ENCODE peak calls at places on chromosomes 4 and X, in eight cellular contexts. V, J, L, P, A, U, T and Y are unnamed samples.

GRCh38 chrX:45900751-45901150 is 644.5 kb downstream of the ZNF674 start:
- DNase-seq in V (no peak), J (no peak), L (peak), P (peak), A (no peak), U (peak), T (no peak), Y (peak)

GRCh38 chrX:124232523-124233201 is 99.8 kb upstream of the TEX13D start:
- DNase-seq in V (no peak), J (no peak), L (no peak), P (no peak), A (no peak), U (no peak), T (no peak), Y (no peak)

GRCh38 chr4:120816385-120816784 is 106.1 kb downstream of the PRDM5 start:
- DNase-seq in V (no peak), J (no peak), L (no peak), P (no peak), A (no peak), U (peak), T (no peak), Y (no peak)

GRCh38 chrX:136353519-136354095 is 52.8 kb downstream of the ADGRG4 start:
- DNase-seq in V (peak), J (no peak), L (peak), P (no peak), A (no peak), U (no peak), T (no peak), Y (no peak)

GRCh38 chr4:183030823-183031222 is 68.2 kb upstream of the WWC2 start:
- DNase-seq in V (no peak), J (no peak), L (no peak), P (no peak), A (peak), U (no peak), T (no peak), Y (no peak)

GRCh38 chr4:161828061-161828460 is 335.7 kb downstream of the FSTL5 start:
- DNase-seq in V (no peak), J (no peak), L (no peak), P (no peak), A (no peak), U (peak), T (no peak), Y (no peak)

GRCh38 chr4:189021831-189022230 is 882.6 kb downstream of the TRIML1 start:
- DNase-seq in V (no peak), J (no peak), L (peak), P (peak), A (peak), U (peak), T (no peak), Y (peak)

GRCh38 chr4:105088110-105088879 is 58.4 kb upstream of the TET2 start:
- DNase-seq in V (no peak), J (no peak), L (peak), P (peak), A (no peak), U (peak), T (no peak), Y (peak)

GRCh38 chr4:54539500-54540029 is 118.2 kb upstream of the KIT start:
- DNase-seq in V (no peak), J (peak), L (peak), P (no peak), A (peak), U (peak), T (peak), Y (peak)

GRCh38 chrX:18707442-18708049 is at the start of gene PPEF1:
- DNase-seq in V (no peak), J (no peak), L (no peak), P (no peak), A (no peak), U (no peak), T (peak), Y (no peak)

GRCh38 chr4:106691749-106692148 is 323.2 kb upstream of the GIMD1 start:
- DNase-seq in V (no peak), J (no peak), L (peak), P (no peak), A (no peak), U (no peak), T (peak), Y (peak)

GRCh38 chr4:159002950-159003349 is 99.9 kb upstream of the RAPGEF2 start:
- DNase-seq in V (no peak), J (no peak), L (peak), P (no peak), A (no peak), U (peak), T (no peak), Y (peak)

GRCh38 chrX:133056341-133056740 is 40.6 kb downstream of the USP26 start:
- DNase-seq in V (no peak), J (no peak), L (no peak), P (no peak), A (no peak), U (no peak), T (no peak), Y (no peak)

GRCh38 chrX:120999413-120999812 is 13.9 kb upstream of the CT47A1 start:
- DNase-seq in V (no peak), J (no peak), L (no peak), P (no peak), A (no peak), U (no peak), T (no peak), Y (no peak)
- TF ChIP-seq CTCF in V (no peak), J (no peak), L (no peak), P (no peak), A (no peak), U (no peak), T (no peak), Y (no peak)

GRCh38 chr4:153153339-153153851 is 50.8 kb upstream of the TRIM2 start:
- DNase-seq in V (peak), J (peak), L (no peak), P (no peak), A (peak), U (peak), T (peak), Y (no peak)

GRCh38 chr4:153152453-153153338 is 51.5 kb upstream of the TRIM2 start:
- DNase-seq in V (no peak), J (peak), L (no peak), P (no peak), A (peak), U (peak), T (peak), Y (no peak)

GRCh38 chr4:153154010-153154975 is 50.0 kb upstream of the TRIM2 start:
- DNase-seq in V (no peak), J (no peak), L (peak), P (no peak), A (peak), U (peak), T (peak), Y (peak)

GRCh38 chr4:153148796-153149195 is 55.4 kb upstream of the TRIM2 start:
- DNase-seq in V (no peak), J (no peak), L (no peak), P (no peak), A (no peak), U (no peak), T (no peak), Y (no peak)

GRCh38 chr4:153151535-153152452 is 52.4 kb upstream of the TRIM2 start:
- DNase-seq in V (peak), J (no peak), L (peak), P (no peak), A (peak), U (peak), T (peak), Y (no peak)
- H3K4me3 ChIP-seq in V (peak), J (peak), L (no peak), P (no peak), A (no peak), U (no peak), T (no peak), Y (no peak)

GRCh38 chrX:151806967-151807540 is 72.5 kb downstream of the CNGA2 start:
- DNase-seq in V (no peak), J (no peak), L (no peak), P (no peak), A (no peak), U (no peak), T (no peak), Y (no peak)

GRCh38 chrX:151796576-151796975 is 62.0 kb downstream of the CNGA2 start:
- DNase-seq in V (no peak), J (no peak), L (no peak), P (no peak), A (no peak), U (no peak), T (no peak), Y (no peak)

DNA sequence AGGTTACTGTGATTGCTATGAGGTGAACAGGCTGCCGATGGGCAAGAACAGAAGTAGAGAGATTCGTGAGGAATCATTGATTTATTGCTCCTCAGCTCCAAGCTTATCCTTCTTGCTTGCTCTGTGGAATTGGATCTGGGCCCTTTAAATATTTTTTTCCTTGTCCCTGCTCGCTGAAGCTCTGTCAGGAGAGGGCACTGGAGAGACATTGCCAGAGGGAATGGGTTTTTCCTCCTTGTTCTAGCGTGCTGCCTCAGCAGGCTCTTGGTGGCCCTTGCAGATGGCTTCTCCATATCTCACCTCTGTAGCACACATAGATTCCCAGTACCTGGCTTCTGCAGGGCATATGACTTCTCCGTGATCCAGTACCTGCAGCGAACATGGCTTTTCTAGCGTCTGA is 67.4 kb downstream of the CNGA2 start:
- DNase-seq in V (no peak), J (no peak), L (peak), P (no peak), A (no peak), U (no peak), T (no peak), Y (peak)
- TF ChIP-seq CTCF in V (no peak), J (no peak), L (peak), P (peak), A (no peak), U (peak), T (peak), Y (peak)

GRCh38 chrX:72309297-72310071 is 3.8 kb upstream of the CITED1 start:
- DNase-seq in V (no peak), J (no peak), L (no peak), P (no peak), A (no peak), U (no peak), T (no peak), Y (no peak)

GRCh38 chrX:72307646-72308051 is 1.9 kb upstream of the CITED1 start:
- DNase-seq in V (no peak), J (no peak), L (no peak), P (no peak), A (no peak), U (no peak), T (no peak), Y (no peak)

GRCh38 chrX:72308566-72309296 is 3.0 kb upstream of the CITED1 start:
- DNase-seq in V (peak), J (peak), L (peak), P (no peak), A (peak), U (peak), T (peak), Y (peak)

GRCh38 chrX:72306851-72307645 is 1.3 kb upstream of the CITED1 start:
- DNase-seq in V (peak), J (peak), L (peak), P (no peak), A (peak), U (peak), T (peak), Y (peak)

GRCh38 chrX:72308209-72308565 is 2.5 kb upstream of the CITED1 start:
- DNase-seq in V (no peak), J (no peak), L (no peak), P (no peak), A (no peak), U (no peak), T (no peak), Y (no peak)
- H3K4me3 ChIP-seq in V (peak), J (peak), L (no peak), P (no peak), A (no peak), U (no peak), T (no peak), Y (no peak)

DNA sequence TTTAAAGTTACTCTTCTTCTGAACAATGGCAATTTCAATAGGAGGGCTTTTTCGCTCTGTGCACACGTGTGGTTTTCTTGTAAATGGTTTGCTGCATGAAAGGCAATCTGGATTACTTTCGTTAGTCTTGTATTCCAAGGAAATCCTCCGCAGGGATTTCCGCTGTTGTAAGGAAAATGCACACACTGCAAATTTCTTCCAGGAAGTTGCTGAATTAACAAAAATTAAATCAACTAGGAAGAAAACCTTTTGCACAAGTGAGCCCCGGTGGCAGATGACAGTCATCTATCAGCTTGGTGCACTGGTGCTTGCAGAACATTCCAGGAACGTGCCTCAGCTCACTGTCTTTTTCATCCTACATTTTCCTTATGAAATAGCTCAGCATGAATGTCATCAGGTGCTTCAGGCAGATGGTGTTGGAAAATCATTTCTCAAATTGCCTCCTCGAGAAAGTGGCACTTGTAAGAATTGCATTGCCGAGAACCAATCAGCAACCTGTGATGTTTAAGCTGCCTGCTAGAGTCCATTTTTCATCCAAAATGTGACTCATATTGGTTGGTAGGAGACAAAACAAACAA is 272.4 kb upstream of the VCX start:
- DNase-seq in V (no peak), J (no peak), L (no peak), P (no peak), A (no peak), U (no peak), T (no peak), Y (no peak)
- TF ChIP-seq CTCF in V (no peak), J (no peak), L (no peak), P (no peak), A (no peak), U (no peak), T (no peak), Y (no peak)

GRCh38 chr4:128978985-128979384 is 114.4 kb downstream of the SCLT1 start:
- DNase-seq in V (no peak), J (no peak), L (no peak), P (no peak), A (no peak), U (no peak), T (no peak), Y (no peak)
- H3K4me3 ChIP-seq in V (no peak), J (no peak), L (no peak), P (no peak), A (no peak), U (no peak), T (no peak), Y (no peak)

GRCh38 chr4:1601533-1601835 is 82.6 kb downstream of the FAM53A start:
- DNase-seq in V (no peak), J (peak), L (no peak), P (no peak), A (no peak), U (no peak), T (no peak), Y (no peak)
- TF ChIP-seq CTCF in V (no peak), J (no peak), L (no peak), P (no peak), A (no peak), U (no peak), T (no peak), Y (no peak)